ENCODE peak calls at places on chromosomes 4 and X, in ten cellular contexts. D is astrocyte of the cerebellum; N is CD4-positive, alpha-beta T cell; B is ascending aorta; A is bronchial epithelial cell; Z is CD8-positive, alpha-beta T cell; F is AG04450; T is AG04449; V is transverse colon; W is cardiac fibroblast. X is an unnamed sample.

GRCh38 chr4:100424376-100424775 is 93.4 kb downstream of the EMCN start:
- DNase-seq in D (no peak), N (no peak), B (no peak), A (no peak), Z (no peak), F (no peak), T (no peak), V (no peak), W (no peak), X (no peak)

GRCh38 chr4:56655627-56656345 is 25.3 kb downstream of the HOPX start:
- DNase-seq in D (no peak), N (peak), B (no peak), A (no peak), Z (peak), F (no peak), T (no peak), V (peak), W (no peak), X (no peak)

GRCh38 chr4:3421470-3421869 is 20.3 kb upstream of the HGFAC start:
- DNase-seq in D (no peak), N (no peak), B (no peak), A (no peak), Z (no peak), F (no peak), T (no peak), V (no peak), W (no peak), X (peak)

GRCh38 chrX:12702509-12703091 is 88.6 kb upstream of the PRPS2 start:
- DNase-seq in D (no peak), N (no peak), B (no peak), A (peak), Z (no peak), F (no peak), T (no peak), V (no peak), W (peak), X (no peak)

GRCh38 chr4:129153700-129154099 is 57.7 kb downstream of the C4orf33 start:
- DNase-seq in D (no peak), N (no peak), B (no peak), A (peak), Z (no peak), F (no peak), T (no peak), V (no peak), W (no peak), X (no peak)

GRCh38 chrX:79081895-79082512 is 62.5 kb upstream of the GPR174 start:
- DNase-seq in D (no peak), N (peak), B (no peak), A (peak), Z (no peak), F (no peak), T (no peak), V (no peak), W (peak), X (no peak)

GRCh38 chrX:150694738-150695410 is 1.7 kb downstream of the MTMR1 start:
- DNase-seq in D (no peak), N (no peak), B (no peak), A (no peak), Z (no peak), F (no peak), T (no peak), V (no peak), W (no peak), X (no peak)

GRCh38 chrX:71958281-71958675 is 47.6 kb downstream of the NHSL2 start:
- DNase-seq in D (no peak), N (no peak), B (no peak), A (no peak), Z (no peak), F (no peak), T (no peak), V (no peak), W (no peak), X (no peak)

GRCh38 chrX:70998402-70999027 is 67.6 kb upstream of the SLC7A3 start:
- DNase-seq in D (peak), N (peak), B (no peak), A (peak), Z (no peak), F (no peak), T (no peak), V (no peak), W (peak), X (no peak)

GRCh38 chrX:120452131-120452530 is 17.0 kb downstream of the LAMP2 start:
- DNase-seq in D (peak), N (no peak), B (no peak), A (no peak), Z (no peak), F (no peak), T (no peak), V (no peak), W (peak), X (no peak)

GRCh38 chr4:25925486-25926201 is 11.6 kb downstream of the SMIM20 start:
- DNase-seq in D (no peak), N (no peak), B (no peak), A (peak), Z (no peak), F (no peak), T (no peak), V (peak), W (peak), X (no peak)
- TF ChIP-seq CTCF in D (peak), N (no peak), B (peak), A (peak), Z (no peak), F (peak), T (peak), V (peak), W (peak), X (peak)

GRCh38 chr4:121724671-121725070 is 27.9 kb upstream of the ANXA5 start:
- DNase-seq in D (no peak), N (no peak), B (no peak), A (no peak), Z (no peak), F (no peak), T (no peak), V (no peak), W (no peak), X (no peak)

GRCh38 chr4:121726642-121727268 is 30.0 kb upstream of the ANXA5 start:
- DNase-seq in D (peak), N (no peak), B (no peak), A (peak), Z (no peak), F (no peak), T (no peak), V (no peak), W (peak), X (no peak)

GRCh38 chr4:121720109-121720508 is 23.3 kb upstream of the ANXA5 start:
- DNase-seq in D (peak), N (no peak), B (no peak), A (peak), Z (no peak), F (no peak), T (no peak), V (no peak), W (no peak), X (no peak)

GRCh38 chr4:121717680-121718237 is 21.0 kb upstream of the ANXA5 start:
- DNase-seq in D (no peak), N (no peak), B (no peak), A (no peak), Z (no peak), F (no peak), T (no peak), V (no peak), W (peak), X (no peak)

GRCh38 chr4:121721700-121722099 is 24.9 kb upstream of the ANXA5 start:
- DNase-seq in D (no peak), N (no peak), B (no peak), A (no peak), Z (no peak), F (no peak), T (no peak), V (no peak), W (no peak), X (no peak)
- TF ChIP-seq CTCF in D (no peak), N (no peak), B (no peak), A (no peak), Z (no peak), F (no peak), T (no peak), V (no peak), W (no peak), X (no peak)

GRCh38 chrX:115946059-115946458 is 224.5 kb upstream of the AGTR2 start:
- DNase-seq in D (no peak), N (no peak), B (no peak), A (no peak), Z (no peak), F (no peak), T (no peak), V (no peak), W (no peak), X (no peak)

GRCh38 chrX:115949900-115950822 is 220.4 kb upstream of the AGTR2 start:
- DNase-seq in D (no peak), N (no peak), B (no peak), A (no peak), Z (no peak), F (no peak), T (no peak), V (peak), W (no peak), X (no peak)

GRCh38 chrX:115952417-115953092 is 218.0 kb upstream of the AGTR2 start:
- DNase-seq in D (no peak), N (no peak), B (no peak), A (no peak), Z (no peak), F (no peak), T (no peak), V (no peak), W (no peak), X (no peak)

DNA sequence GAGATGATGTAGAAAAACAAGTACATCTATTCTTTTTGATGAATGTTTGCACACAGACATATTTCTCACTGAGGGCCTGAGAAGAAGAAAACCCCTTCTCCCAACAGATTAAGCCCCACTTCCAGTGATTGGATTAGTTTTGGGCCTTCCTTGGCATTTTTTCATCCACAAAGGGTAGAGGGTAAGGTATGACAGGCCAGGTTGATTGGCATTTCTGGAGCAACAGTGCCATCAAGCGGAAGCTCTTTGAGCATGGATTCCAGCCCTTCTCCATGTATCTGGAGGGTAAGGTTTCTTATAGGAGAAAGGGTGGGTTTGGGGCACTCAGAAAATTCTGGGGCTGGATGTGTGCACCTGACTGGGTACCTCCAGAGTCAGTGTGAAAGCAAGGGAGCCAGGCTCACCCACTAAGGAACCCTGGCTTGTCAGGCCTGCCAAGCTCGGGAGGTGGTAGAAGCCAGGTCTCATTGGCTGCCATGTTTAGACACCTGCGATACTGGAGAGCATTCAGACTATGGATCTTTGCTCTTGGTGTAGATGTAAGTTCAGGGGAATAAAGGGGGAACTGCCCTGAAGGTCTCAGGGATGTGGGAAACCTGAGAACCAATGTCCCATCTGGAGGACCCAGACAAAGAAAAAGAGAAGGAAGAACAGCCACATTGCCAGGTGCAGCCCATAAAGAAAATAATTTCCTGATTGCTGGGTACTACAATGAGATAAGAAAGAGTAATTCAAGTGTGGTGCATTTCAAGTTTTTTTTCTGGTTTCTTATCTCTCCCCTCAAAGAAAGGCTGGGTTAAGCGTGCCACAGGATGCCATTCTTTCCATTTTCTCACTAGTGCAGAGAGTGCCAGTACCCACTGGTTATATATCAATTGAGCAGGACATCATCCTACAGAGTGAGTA is 222.3 kb upstream of the AGTR2 start:
- DNase-seq in D (no peak), N (no peak), B (no peak), A (no peak), Z (no peak), F (no peak), T (no peak), V (peak), W (no peak), X (no peak)
- TF ChIP-seq CTCF in D (no peak), N (no peak), B (no peak), A (no peak), Z (no peak), F (no peak), T (no peak), V (no peak), W (no peak), X (no peak)

DNA sequence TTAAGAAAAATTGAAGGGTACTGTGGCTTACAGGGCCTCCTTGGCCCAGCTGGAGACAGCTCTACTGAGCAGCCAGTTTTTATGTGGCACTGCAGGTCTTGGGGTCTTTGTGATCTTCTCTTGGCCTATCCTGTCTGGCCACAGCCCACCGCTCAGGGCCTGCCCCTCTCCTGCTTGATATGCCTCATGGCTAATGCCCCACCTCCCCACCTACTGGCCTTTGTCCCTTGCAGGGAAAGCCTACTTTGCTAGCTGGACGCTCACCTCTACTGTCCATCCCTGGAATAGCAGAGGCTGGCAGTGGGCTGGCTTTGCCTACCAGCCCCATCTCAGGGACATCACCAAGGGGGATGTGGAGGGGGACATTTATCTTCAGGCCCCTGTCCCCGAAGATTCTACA is 134.1 kb downstream of the PJA1 start:
- DNase-seq in D (no peak), N (no peak), B (no peak), A (no peak), Z (no peak), F (no peak), T (no peak), V (no peak), W (no peak), X (no peak)
- TF ChIP-seq CTCF in D (peak), N (no peak), B (no peak), A (peak), Z (no peak), F (peak), T (no peak), V (peak), W (peak), X (peak)

X was measured in chondrocyte.